ENCODE peak calls at places on chromosomes 12 and 14, in ten cellular contexts. Y, Z, P, R, C, O, Q, N, D and J are unnamed samples.

GRCh38 chr12:48739618-48740269 is 23.2 kb upstream of the CCNT1 start:
- DNase-seq in P (no peak), O (no peak), Z (no peak), D (no peak), Y (no peak), Q (no peak), R (no peak), C (no peak), N (no peak), J (no peak)

GRCh38 chr12:109458086-109458485 is 19.0 kb downstream of the KCTD10 start:
- DNase-seq in C (no peak), Z (no peak), R (peak), N (no peak), O (no peak), D (no peak), P (no peak), Q (no peak), Y (no peak), J (no peak)

GRCh38 chr14:30547388-30548048 is 11.4 kb upstream of the G2E3 start:
- DNase-seq in D (no peak), Z (no peak), Y (no peak), C (no peak), Q (no peak), R (no peak), O (no peak), P (no peak), N (no peak), J (no peak)

GRCh38 chr12:22990501-22990900 is 365.5 kb downstream of the ETNK1 start:
- DNase-seq in N (no peak), Z (no peak), D (no peak), O (no peak), P (no peak), R (no peak), Q (no peak), Y (no peak), C (no peak), J (no peak)

GRCh38 chr12:6772729-6773661 is 675 bp downstream of the LAG3 start:
- DNase-seq in R (no peak), C (no peak), N (peak), Q (no peak), Z (no peak), Y (no peak), D (no peak), O (no peak), P (no peak), J (no peak)

GRCh38 chr12:116717466-116718457 is 20.1 kb downstream of the SPRING1 start:
- DNase-seq in Z (no peak), Y (no peak), N (peak), Q (peak), R (peak), D (peak), O (no peak), P (no peak), C (no peak), J (no peak)

GRCh38 chr14:68688872-68689371 is 103.9 kb downstream of the ZFP36L1 start:
- DNase-seq in C (no peak), D (peak), Y (no peak), N (peak), R (peak), Z (no peak), P (no peak), Q (peak), O (peak), J (peak)

GRCh38 chr12:9118161-9118560 is 2.4 kb upstream of the A2M start:
- DNase-seq in P (no peak), O (no peak), Z (no peak), C (no peak), Y (no peak), N (no peak), D (peak), R (no peak), Q (no peak), J (no peak)

GRCh38 chr12:50979369-50980052 is 27.2 kb downstream of the HIGD1C start:
- DNase-seq in C (no peak), R (no peak), P (no peak), N (no peak), Y (no peak), Q (no peak), O (no peak), Z (no peak), D (no peak), J (no peak)

GRCh38 chr12:65666876-65667275 is 157.4 kb upstream of the HMGA2 start:
- DNase-seq in C (no peak), D (no peak), Z (no peak), R (peak), O (no peak), P (no peak), N (no peak), Y (peak), Q (no peak), J (peak)

GRCh38 chr12:46332260-46332659 is 40.3 kb downstream of the SLC38A2 start:
- DNase-seq in R (peak), Z (no peak), D (no peak), P (no peak), N (no peak), C (no peak), O (peak), Y (no peak), Q (no peak), J (no peak)

GRCh38 chr14:81416233-81416927 is 16.3 kb upstream of the STON2 start:
- DNase-seq in O (no peak), Q (no peak), C (no peak), P (no peak), Y (no peak), D (no peak), R (no peak), Z (no peak), N (no peak), J (peak)

GRCh38 chr14:59189281-59189821 is 884 bp downstream of the DAAM1 start:
- DNase-seq in C (peak), N (no peak), D (no peak), R (peak), Y (peak), P (no peak), Q (peak), O (peak), Z (no peak), J (peak)

GRCh38 chr14:57753821-57754220 is 112.1 kb downstream of the SLC35F4 start:
- DNase-seq in Y (no peak), N (no peak), C (no peak), O (no peak), Q (no peak), Z (no peak), R (no peak), P (no peak), D (no peak), J (no peak)

DNA sequence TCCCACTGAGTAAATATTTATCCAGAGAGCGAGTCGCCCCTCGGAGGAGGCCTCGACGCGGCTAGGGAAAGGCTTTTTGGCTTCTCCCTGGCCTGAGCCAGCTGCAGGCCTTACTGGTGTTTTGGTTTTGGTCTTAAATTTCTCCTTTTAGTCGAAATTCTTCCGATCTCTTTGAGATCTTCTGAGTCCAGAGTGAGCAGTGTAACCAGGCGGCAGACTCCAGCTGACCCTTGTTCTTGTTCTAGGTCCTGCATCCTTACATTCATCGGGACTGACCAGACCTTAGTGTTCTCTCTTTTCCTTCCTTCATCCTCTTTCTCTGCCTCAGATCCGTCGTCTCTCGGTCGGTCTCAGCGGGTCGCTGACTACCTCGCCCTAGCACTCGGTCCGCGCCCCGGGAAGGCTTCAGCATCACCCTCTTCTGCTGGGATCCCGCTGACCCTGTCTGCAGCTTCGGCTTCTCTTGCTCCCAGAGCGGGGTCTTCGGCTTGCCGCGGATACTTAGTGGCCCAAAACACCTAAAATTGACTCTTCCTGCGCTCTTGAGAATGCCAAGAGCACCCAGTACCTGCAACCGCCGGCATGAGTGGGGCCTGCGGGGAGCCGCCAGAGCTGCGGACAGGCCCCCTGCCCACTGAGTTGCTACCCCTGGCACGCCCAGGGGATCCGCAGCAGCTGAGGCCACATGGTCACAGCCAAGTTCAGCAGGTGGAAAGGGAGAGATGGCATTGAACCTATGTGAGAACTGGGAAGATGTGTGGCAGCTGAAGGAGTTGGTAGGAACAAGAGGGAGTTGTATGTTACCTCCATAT is 2.4 kb upstream of the PAX9 start:
- DNase-seq in Z (no peak), D (no peak), Q (no peak), C (no peak), R (no peak), Y (no peak), N (no peak), O (no peak), P (no peak), J (peak)
- TF ChIP-seq POLR2A in Z (no peak), D (no peak), Q (no peak), C (no peak), R (no peak), Y (no peak), N (no peak), O (no peak), P (no peak), J (no peak)

GRCh38 chr14:53613404-53614253 is 343.0 kb downstream of the BMP4 start:
- DNase-seq in O (peak), Y (no peak), Z (peak), P (no peak), Q (no peak), C (no peak), N (no peak), R (peak), D (peak), J (no peak)
- TF ChIP-seq POLR2A in O (no peak), Y (no peak), Z (no peak), P (no peak), Q (no peak), C (no peak), N (no peak), R (no peak), D (no peak), J (no peak)

GRCh38 chr14:21017528-21018245 is 7.2 kb downstream of the NDRG2 start:
- DNase-seq in R (no peak), Y (no peak), Q (no peak), D (no peak), C (no peak), O (no peak), Z (no peak), P (no peak), N (no peak), J (no peak)

GRCh38 chr14:21014761-21015190 is 10.1 kb downstream of the NDRG2 start:
- DNase-seq in Z (peak), D (peak), P (no peak), O (peak), C (peak), Q (peak), Y (peak), R (peak), N (peak), J (peak)

GRCh38 chr14:21016791-21017190 is 8.1 kb downstream of the NDRG2 start:
- DNase-seq in C (no peak), N (no peak), O (no peak), Y (no peak), P (no peak), D (no peak), Q (no peak), R (no peak), Z (no peak), J (no peak)

GRCh38 chr14:21018286-21018685 is 6.6 kb downstream of the NDRG2 start:
- DNase-seq in P (no peak), Z (no peak), O (no peak), N (no peak), R (no peak), D (no peak), Q (no peak), Y (no peak), C (no peak), J (no peak)

DNA sequence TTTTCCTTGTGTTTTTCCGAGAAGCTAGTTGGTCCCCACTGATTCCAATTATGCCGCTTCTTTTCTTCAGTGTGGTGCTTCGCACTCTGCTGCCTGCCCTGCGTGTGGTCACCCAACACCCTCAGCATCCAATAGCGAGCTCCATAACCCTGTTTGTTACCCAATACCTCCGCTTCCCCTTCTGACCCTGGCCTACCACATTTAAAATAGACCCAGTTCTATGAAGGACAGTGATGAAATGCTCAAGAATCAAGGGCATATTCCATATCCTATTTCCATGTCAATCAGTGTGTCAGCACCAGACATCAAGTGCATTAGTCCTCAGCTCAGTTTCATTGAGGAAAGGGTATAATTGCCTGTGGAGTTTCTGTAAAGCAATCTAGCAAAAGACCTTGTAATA is 9.5 kb downstream of the NDRG2 start:
- DNase-seq in R (no peak), O (no peak), Y (no peak), Q (no peak), C (no peak), P (no peak), N (no peak), D (no peak), Z (no peak), J (no peak)
- TF ChIP-seq POLR2A in R (no peak), O (no peak), Y (no peak), Q (no peak), C (no peak), P (no peak), N (no peak), D (no peak), Z (no peak), J (no peak)

DNA sequence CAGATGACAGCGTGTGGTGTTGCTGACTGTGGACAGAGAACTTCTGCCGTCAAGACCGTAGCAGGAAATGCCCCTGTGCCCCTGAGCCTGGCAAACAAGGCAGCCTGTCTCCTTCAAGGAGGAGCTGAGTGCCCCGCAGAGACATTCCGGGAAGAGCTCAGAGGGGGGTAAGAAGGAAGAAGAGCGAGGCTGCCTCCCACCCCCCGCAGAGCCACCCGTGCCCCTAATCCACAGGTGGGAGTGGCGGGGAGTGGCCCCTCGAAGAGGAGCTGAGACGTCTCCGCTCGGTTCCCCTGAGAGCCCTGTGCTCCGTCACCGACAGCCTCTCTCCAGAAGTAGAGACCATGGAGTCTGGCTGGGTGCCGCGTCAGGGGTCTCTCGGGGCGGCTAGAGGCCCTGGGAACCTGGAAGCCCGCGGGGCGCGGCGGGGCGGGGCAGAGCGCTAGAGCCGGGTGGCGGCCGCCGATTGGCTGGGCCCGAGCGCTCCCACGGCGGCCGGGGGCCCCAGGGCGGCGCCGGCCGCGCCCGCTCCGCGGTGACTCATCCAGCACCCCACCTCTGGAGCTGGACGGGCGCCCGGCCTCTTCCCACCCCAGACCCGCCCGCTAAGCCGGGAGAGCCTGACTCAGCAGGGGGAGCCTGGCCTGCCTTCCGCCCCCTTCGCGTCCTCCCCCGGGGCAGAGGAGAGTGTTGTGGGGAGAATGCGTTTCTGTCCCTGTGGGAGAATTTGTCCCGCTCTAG is 25.2 kb upstream of the KRT78 start:
- DNase-seq in Q (peak), R (peak), C (peak), O (peak), Y (peak), Z (peak), N (peak), P (no peak), D (peak), J (peak)
- TF ChIP-seq POLR2A in Q (peak), R (no peak), C (no peak), O (no peak), Y (peak), Z (no peak), N (no peak), P (no peak), D (no peak), J (peak)

DNA sequence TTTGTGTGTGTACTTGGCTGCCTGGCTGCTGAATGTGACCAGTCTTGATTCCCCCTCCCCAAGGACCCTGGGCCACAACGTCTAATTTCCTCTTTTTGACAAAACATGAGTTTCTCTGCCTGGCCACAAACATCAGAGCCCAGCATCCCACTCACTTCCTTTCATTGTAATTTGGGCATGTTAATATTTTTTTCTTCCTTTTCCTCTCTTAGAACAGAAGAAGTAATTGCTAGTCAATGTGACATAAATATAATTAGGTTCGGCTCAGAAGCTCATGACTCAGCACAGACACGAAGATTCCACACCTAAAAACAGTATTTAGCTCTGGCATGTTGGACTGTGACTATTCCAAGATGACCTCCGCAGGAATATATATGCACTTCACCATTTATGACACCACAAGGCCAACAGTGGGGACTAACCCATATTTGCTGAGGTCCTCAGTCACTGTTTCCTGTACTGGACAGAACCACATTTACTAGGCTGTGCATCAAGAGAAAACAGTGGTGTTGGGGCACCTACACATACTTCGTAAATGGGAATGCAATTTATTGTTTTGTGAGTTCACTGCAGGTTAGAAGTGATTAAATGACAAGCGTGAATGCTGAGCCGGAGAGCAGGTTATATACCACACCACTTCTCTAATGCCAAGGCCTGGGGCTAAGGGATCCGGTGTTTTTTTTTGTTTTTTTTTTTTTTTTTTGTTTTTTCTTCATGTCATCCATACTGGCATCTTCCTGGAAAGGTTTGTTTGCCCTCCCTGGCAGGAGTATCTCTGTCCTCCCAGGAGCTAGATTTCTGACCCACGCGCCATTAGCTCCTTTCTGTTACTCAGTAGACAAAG is 4.2 kb downstream of the GSG1 start:
- DNase-seq in Y (no peak), P (no peak), N (no peak), Z (no peak), O (no peak), C (no peak), D (no peak), R (no peak), Q (no peak), J (peak)
- TF ChIP-seq POLR2A in Y (no peak), P (no peak), N (no peak), Z (no peak), O (no peak), C (no peak), D (no peak), R (no peak), Q (no peak), J (no peak)

GRCh38 chr14:56125772-56126411 is 7.7 kb downstream of the PELI2 start:
- DNase-seq in Z (no peak), C (no peak), O (no peak), P (no peak), R (no peak), D (no peak), Q (no peak), N (no peak), Y (no peak), J (no peak)
- TF ChIP-seq POLR2A in Z (no peak), C (no peak), O (no peak), P (no peak), R (no peak), D (no peak), Q (no peak), N (no peak), Y (no peak), J (no peak)